ENCODE peak calls at places on chromosomes 1 and 21, in nine cellular contexts. K is PC-3; B is nephron progenitor cell; X is left colon; F is brain microvascular endothelial cell; W is EL; U is coronary artery; S is activated CD4-positive, CD25-positive, alpha-beta regulatory T cell treated with anti-CD3 and anti-CD28 coated beads, Interleukin-2, amount 50 U/mL, for 72 hours; I is cardiac fibroblast. D is an unnamed sample.

GRCh38 chr1:205225901-205226765 is 1.6 kb upstream of the TMCC2 start:
- DNase-seq in K (peak), B (no peak), X (no peak), F (no peak), W (peak), U (no peak), S (no peak), I (no peak), D (no peak)

GRCh38 chr1:28139033-28139712 is 37.3 kb downstream of the PTAFR start:
- DNase-seq in K (peak), B (no peak), X (no peak), F (no peak), W (peak), U (no peak), S (no peak), I (peak), D (no peak)

GRCh38 chr1:232578681-232579195 is 51.2 kb downstream of the SIPA1L2 start:
- DNase-seq in K (peak), B (no peak), X (no peak), F (no peak), W (no peak), U (no peak), S (no peak), I (peak), D (peak)

GRCh38 chr1:82377201-82377884 is 576.6 kb downstream of the ADGRL2 start:
- DNase-seq in K (peak), B (no peak), X (no peak), F (peak), W (peak), U (no peak), S (no peak), I (no peak), D (no peak)

GRCh38 chr21:38622827-38623209 is 124.5 kb upstream of the ERG start:
- DNase-seq in K (no peak), B (no peak), X (no peak), F (no peak), W (no peak), U (no peak), S (no peak), I (no peak), D (no peak)

GRCh38 chr1:162144268-162144667 is 74.8 kb downstream of the NOS1AP start:
- DNase-seq in K (no peak), B (no peak), X (no peak), F (no peak), W (no peak), U (no peak), S (no peak), I (no peak), D (no peak)

GRCh38 chr1:31944205-31945089 is 6.3 kb upstream of the PTP4A2 start:
- DNase-seq in K (peak), B (peak), X (peak), F (peak), W (peak), U (peak), S (peak), I (peak), D (peak)

GRCh38 chr1:22650089-22650693 is 2.8 kb upstream of the C1QB start:
- DNase-seq in K (no peak), B (no peak), X (no peak), F (no peak), W (no peak), U (no peak), S (no peak), I (no peak), D (no peak)

GRCh38 chr1:227917081-227917950 is 30.4 kb downstream of the WNT9A start:
- DNase-seq in K (no peak), B (no peak), X (no peak), F (no peak), W (no peak), U (no peak), S (no peak), I (no peak), D (no peak)

GRCh38 chr1:206907304-206907991 is 10.2 kb downstream of the IL24 start:
- DNase-seq in K (no peak), B (peak), X (no peak), F (no peak), W (no peak), U (no peak), S (no peak), I (no peak), D (no peak)

GRCh38 chr1:89822109-89822962 is 1.5 kb downstream of the LRRC8D start:
- DNase-seq in K (no peak), B (peak), X (no peak), F (no peak), W (no peak), U (no peak), S (no peak), I (no peak), D (no peak)

GRCh38 chr1:12485231-12486172 is 132.5 kb downstream of the DHRS3 start:
- DNase-seq in K (peak), B (no peak), X (no peak), F (no peak), W (peak), U (no peak), S (no peak), I (no peak), D (no peak)

GRCh38 chr1:19010995-19011696 is 54.7 kb upstream of the IFFO2 start:
- DNase-seq in K (peak), B (no peak), X (peak), F (peak), W (peak), U (peak), S (peak), I (peak), D (peak)

GRCh38 chr1:2210786-2211185 is 16.2 kb upstream of the FAAP20 start:
- DNase-seq in K (no peak), B (no peak), X (peak), F (no peak), W (no peak), U (peak), S (no peak), I (no peak), D (no peak)